ENCODE peak calls at places on chromosomes 4 and X, in four cellular contexts. One of them, this sample, is unnamed.

GRCh38 chr4:53987761-53988171 is 76.6 kb downstream of the CHIC2 start:
- DNase-seq in substantia nigra: no peak
- DNase-seq in body of pancreas: no peak
- DNase-seq in CD8-positive, alpha-beta memory T cell: no peak
- DNase-seq in this sample: no peak

GRCh38 chr4:148497258-148497657 is 55.0 kb upstream of the NR3C2 start:
- DNase-seq in substantia nigra: no peak
- DNase-seq in body of pancreas: no peak
- DNase-seq in CD8-positive, alpha-beta memory T cell: no peak
- DNase-seq in this sample: no peak

GRCh38 chr4:6195602-6196319 is 4.6 kb downstream of the JAKMIP1 start:
- DNase-seq in body of pancreas: no peak
- DNase-seq in substantia nigra: no peak
- DNase-seq in CD8-positive, alpha-beta memory T cell: no peak
- DNase-seq in this sample: no peak

GRCh38 chrX:110477593-110478228 is 119.1 kb downstream of the RTL9 start:
- DNase-seq in substantia nigra: no peak
- DNase-seq in CD8-positive, alpha-beta memory T cell: no peak
- DNase-seq in body of pancreas: no peak
- DNase-seq in this sample: no peak

GRCh38 chr4:182807346-182807745 is 109.8 kb downstream of the DCTD start:
- DNase-seq in substantia nigra: no peak
- DNase-seq in CD8-positive, alpha-beta memory T cell: no peak
- DNase-seq in body of pancreas: no peak
- DNase-seq in this sample: no peak

GRCh38 chrX:46208225-46208854 is 336.9 kb downstream of the ZNF674 start:
- DNase-seq in CD8-positive, alpha-beta memory T cell: no peak
- DNase-seq in body of pancreas: no peak
- DNase-seq in substantia nigra: no peak
- DNase-seq in this sample: no peak

GRCh38 chrX:35244088-35244741 is 301.6 kb downstream of the FAM47B start:
- DNase-seq in body of pancreas: no peak
- DNase-seq in substantia nigra: no peak
- DNase-seq in CD8-positive, alpha-beta memory T cell: no peak
- DNase-seq in this sample: no peak

GRCh38 chrX:130658310-130658709 is 244.7 kb downstream of the ENOX2 start:
- DNase-seq in CD8-positive, alpha-beta memory T cell: no peak
- DNase-seq in body of pancreas: no peak
- DNase-seq in substantia nigra: no peak
- DNase-seq in this sample: no peak

GRCh38 chr4:7861440-7861881 is 78.2 kb downstream of the AFAP1 start:
- DNase-seq in CD8-positive, alpha-beta memory T cell: no peak
- DNase-seq in substantia nigra: no peak
- DNase-seq in body of pancreas: no peak
- DNase-seq in this sample: no peak

This sample was measured in T-helper 17 cell.